ENCODE peak calls at places on chromosomes 7 and 10, in five cellular contexts. One of them, this sample, is unnamed.
A peak's percentile ranks its signal among the peaks of the same experiment; 100 is the strongest.

GRCh38 chr7:147265528-147265927 is 1148.9 kb downstream of the CNTNAP2 start:
- DNase-seq in mesendoderm: no peak
- DNase-seq in pancreas: no peak
- DNase-seq in endodermal cell: no peak
- DNase-seq in RWPE2: no peak
- DNase-seq in this sample: no peak

GRCh38 chr10:103507235-103508191 is 14.0 kb downstream of the NEURL1 start:
- DNase-seq in RWPE2: peak; percentile 48
- DNase-seq in endodermal cell: peak; percentile 72
- DNase-seq in pancreas: peak; percentile 82
- DNase-seq in mesendoderm: peak; percentile 45
- DNase-seq in this sample: peak; percentile 47

GRCh38 chr10:133445268-133445732 is 8.4 kb upstream of the SCART1 start:
- DNase-seq in endodermal cell: peak; percentile 30
- DNase-seq in pancreas: peak; percentile 7
- DNase-seq in RWPE2: no peak
- DNase-seq in mesendoderm: no peak
- DNase-seq in this sample: peak; percentile 87

GRCh38 chr10:85950921-85951320 is 415.7 kb downstream of the GRID1 start:
- DNase-seq in endodermal cell: no peak
- DNase-seq in mesendoderm: no peak
- DNase-seq in RWPE2: no peak
- DNase-seq in pancreas: no peak
- DNase-seq in this sample: no peak

GRCh38 chr7:7077945-7078344 is 104.4 kb upstream of the C1GALT1 start:
- DNase-seq in mesendoderm: no peak
- DNase-seq in pancreas: no peak
- DNase-seq in endodermal cell: no peak
- DNase-seq in RWPE2: no peak
- DNase-seq in this sample: no peak

GRCh38 chr10:3248526-3249255 is 76.1 kb upstream of the PITRM1 start:
- DNase-seq in RWPE2: no peak
- DNase-seq in mesendoderm: peak; percentile 78
- DNase-seq in endodermal cell: no peak
- DNase-seq in pancreas: no peak
- DNase-seq in this sample: peak; percentile 95

GRCh38 chr7:124550036-124550435 is 215.6 kb downstream of the GPR37 start:
- DNase-seq in endodermal cell: no peak
- DNase-seq in pancreas: no peak
- DNase-seq in RWPE2: no peak
- DNase-seq in mesendoderm: peak; percentile 21
- DNase-seq in this sample: no peak

GRCh38 chr7:27953777-27954176 is 213.8 kb downstream of the TAX1BP1 start:
- DNase-seq in endodermal cell: no peak
- DNase-seq in pancreas: no peak
- DNase-seq in RWPE2: no peak
- DNase-seq in mesendoderm: no peak
- DNase-seq in this sample: no peak

GRCh38 chr10:42488416-42488815 is 150.0 kb downstream of the ZNF33B start:
- DNase-seq in RWPE2: no peak
- DNase-seq in pancreas: no peak
- DNase-seq in endodermal cell: no peak
- DNase-seq in mesendoderm: no peak
- DNase-seq in this sample: peak; percentile 5

GRCh38 chr7:43481905-43482678 is 100.8 kb upstream of the STK17A start:
- DNase-seq in mesendoderm: no peak
- DNase-seq in pancreas: no peak
- DNase-seq in endodermal cell: no peak
- DNase-seq in RWPE2: no peak
- DNase-seq in this sample: peak; percentile 64

GRCh38 chr7:35799846-35800717 is 775 bp upstream of the SEPTIN7 start:
- DNase-seq in RWPE2: peak; percentile 84
- DNase-seq in mesendoderm: peak; percentile 97
- DNase-seq in pancreas: peak; percentile 89
- DNase-seq in endodermal cell: peak; percentile 97
- DNase-seq in this sample: peak; percentile 89

GRCh38 chr10:11746883-11747539 is 4.8 kb downstream of the ECHDC3 start:
- DNase-seq in endodermal cell: no peak
- DNase-seq in mesendoderm: no peak
- DNase-seq in pancreas: no peak
- DNase-seq in RWPE2: no peak
- DNase-seq in this sample: no peak

GRCh38 chr7:37109853-37110252 is 338.8 kb downstream of the ELMO1 start:
- DNase-seq in RWPE2: no peak
- DNase-seq in pancreas: peak; percentile 18
- DNase-seq in mesendoderm: peak; percentile 70
- DNase-seq in endodermal cell: peak; percentile 67
- DNase-seq in this sample: no peak

GRCh38 chr7:157444011-157444842 is 107.4 kb downstream of the DNAJB6 start:
- DNase-seq in pancreas: no peak
- DNase-seq in endodermal cell: no peak
- DNase-seq in mesendoderm: no peak
- DNase-seq in RWPE2: peak; percentile 53
- DNase-seq in this sample: peak; percentile 79

GRCh38 chr7:132485136-132485535 is 91.1 kb downstream of the PLXNA4 start:
- DNase-seq in pancreas: no peak
- DNase-seq in RWPE2: no peak
- DNase-seq in endodermal cell: no peak
- DNase-seq in mesendoderm: no peak
- DNase-seq in this sample: no peak

GRCh38 chr7:98077762-98078161 is 28.9 kb upstream of the LMTK2 start:
- DNase-seq in endodermal cell: peak; percentile 43
- DNase-seq in pancreas: no peak
- DNase-seq in RWPE2: no peak
- DNase-seq in mesendoderm: no peak
- DNase-seq in this sample: no peak

GRCh38 chr7:30905078-30906012 is 6.3 kb upstream of the AQP1 start:
- DNase-seq in pancreas: peak; percentile 75
- DNase-seq in endodermal cell: no peak
- DNase-seq in mesendoderm: no peak
- DNase-seq in RWPE2: no peak
- DNase-seq in this sample: no peak
- H3K4me1 ChIP-seq in pancreas: peaks cover 35% of the 10 kb centered on the region
- H3K4me1 ChIP-seq in endodermal cell: peaks cover 8% of the 10 kb centered on the region
- H3K4me1 ChIP-seq in mesendoderm: no peaks in the 10 kb centered on the region
- H3K4me1 ChIP-seq in RWPE2: peaks cover 4% of the 10 kb centered on the region
- H3K4me1 ChIP-seq in this sample: peaks cover 16% of the 10 kb centered on the region

DNA sequence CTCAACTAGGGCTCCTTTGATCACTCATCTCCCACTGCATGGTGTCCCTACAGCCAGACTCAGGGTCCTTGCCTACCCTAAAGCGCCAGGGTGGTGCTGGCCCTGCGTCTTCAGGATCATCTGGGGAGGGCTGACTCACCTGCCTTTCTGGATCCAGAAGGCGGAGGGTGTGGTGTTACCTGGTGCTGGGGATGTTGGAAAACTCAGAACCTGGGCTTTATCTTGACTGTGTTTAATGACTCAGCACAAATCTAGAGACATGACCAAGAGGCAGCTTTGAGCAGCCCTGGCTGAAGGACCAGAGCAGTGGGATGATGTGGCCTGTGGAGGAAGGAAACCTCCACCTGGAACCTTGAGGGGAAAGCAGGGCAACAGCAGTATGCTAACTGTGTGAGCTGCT is 96.5 kb downstream of the GRK5 start:
- DNase-seq in mesendoderm: no peak
- DNase-seq in endodermal cell: no peak
- DNase-seq in pancreas: peak; percentile 28
- DNase-seq in RWPE2: no peak
- DNase-seq in this sample: no peak
- H3K4me1 ChIP-seq in mesendoderm: no peaks in the 10 kb centered on the region
- H3K4me1 ChIP-seq in endodermal cell: peaks cover 4% of the 10 kb centered on the region
- H3K4me1 ChIP-seq in pancreas: peaks cover 32% of the 10 kb centered on the region
- H3K4me1 ChIP-seq in RWPE2: peaks cover 22% of the 10 kb centered on the region
- H3K4me1 ChIP-seq in this sample: peaks cover 13% of the 10 kb centered on the region

GRCh38 chr10:106502651-106503050 is 661.9 kb downstream of the SORCS1 start:
- DNase-seq in RWPE2: no peak
- DNase-seq in mesendoderm: no peak
- DNase-seq in endodermal cell: no peak
- DNase-seq in pancreas: no peak
- DNase-seq in this sample: no peak
- H3K4me1 ChIP-seq in RWPE2: peaks cover 54% of the 10 kb centered on the region
- H3K4me1 ChIP-seq in mesendoderm: no peaks in the 10 kb centered on the region
- H3K4me1 ChIP-seq in endodermal cell: no peaks in the 10 kb centered on the region
- H3K4me1 ChIP-seq in pancreas: peaks cover 5% of the 10 kb centered on the region
- H3K4me1 ChIP-seq in this sample: no peaks in the 10 kb centered on the region

GRCh38 chr7:130893441-130893894 is 159.5 kb upstream of the KLF14 start:
- DNase-seq in pancreas: no peak
- DNase-seq in mesendoderm: no peak
- DNase-seq in endodermal cell: no peak
- DNase-seq in RWPE2: no peak
- DNase-seq in this sample: peak; percentile 76
- H3K4me1 ChIP-seq in pancreas: peaks cover 41% of the 10 kb centered on the region
- H3K4me1 ChIP-seq in mesendoderm: no peaks in the 10 kb centered on the region
- H3K4me1 ChIP-seq in endodermal cell: no peaks in the 10 kb centered on the region
- H3K4me1 ChIP-seq in RWPE2: peaks cover 91% of the 10 kb centered on the region
- H3K4me1 ChIP-seq in this sample: peaks cover 91% of the 10 kb centered on the region

GRCh38 chr10:23868121-23868520 is 340.8 kb upstream of the KIAA1217 start:
- DNase-seq in mesendoderm: no peak
- DNase-seq in RWPE2: no peak
- DNase-seq in pancreas: no peak
- DNase-seq in endodermal cell: no peak
- DNase-seq in this sample: no peak

GRCh38 chr10:23871211-23871610 is 337.7 kb upstream of the KIAA1217 start:
- DNase-seq in endodermal cell: no peak
- DNase-seq in pancreas: no peak
- DNase-seq in mesendoderm: peak; percentile 8
- DNase-seq in RWPE2: no peak
- DNase-seq in this sample: no peak

GRCh38 chr10:23870612-23871011 is 338.3 kb upstream of the KIAA1217 start:
- DNase-seq in mesendoderm: no peak
- DNase-seq in pancreas: no peak
- DNase-seq in endodermal cell: no peak
- DNase-seq in RWPE2: no peak
- DNase-seq in this sample: no peak

GRCh38 chr10:23869996-23870395 is 338.9 kb upstream of the KIAA1217 start:
- DNase-seq in RWPE2: no peak
- DNase-seq in mesendoderm: peak; percentile 19
- DNase-seq in pancreas: no peak
- DNase-seq in endodermal cell: no peak
- DNase-seq in this sample: no peak

GRCh38 chr10:23869548-23869947 is 339.4 kb upstream of the KIAA1217 start:
- DNase-seq in pancreas: no peak
- DNase-seq in RWPE2: no peak
- DNase-seq in endodermal cell: no peak
- DNase-seq in mesendoderm: no peak
- DNase-seq in this sample: no peak
- H3K4me1 ChIP-seq in pancreas: peaks cover 12% of the 10 kb centered on the region
- H3K4me1 ChIP-seq in RWPE2: no peaks in the 10 kb centered on the region
- H3K4me1 ChIP-seq in endodermal cell: no peaks in the 10 kb centered on the region
- H3K4me1 ChIP-seq in mesendoderm: no peaks in the 10 kb centered on the region
- H3K4me1 ChIP-seq in this sample: no peaks in the 10 kb centered on the region

GRCh38 chr7:197413-198335 is 5.3 kb downstream of the FAM20C start:
- DNase-seq in endodermal cell: no peak
- DNase-seq in mesendoderm: no peak
- DNase-seq in pancreas: no peak
- DNase-seq in RWPE2: no peak
- DNase-seq in this sample: no peak
- H3K4me1 ChIP-seq in endodermal cell: peaks cover 3% of the 10 kb centered on the region
- H3K4me1 ChIP-seq in mesendoderm: peaks cover 4% of the 10 kb centered on the region
- H3K4me1 ChIP-seq in pancreas: peaks cover 5% of the 10 kb centered on the region
- H3K4me1 ChIP-seq in RWPE2: no peaks in the 10 kb centered on the region
- H3K4me1 ChIP-seq in this sample: peaks cover 21% of the 10 kb centered on the region